ENCODE peak calls at places on chromosome 1, in six cellular contexts. One of them, this sample, is unnamed.

GRCh38 chr1:109383087-109383779 is 14.5 kb downstream of the SORT1 start:
- DNase-seq in GM23248: no peak
- DNase-seq in psoas muscle: no peak
- DNase-seq in esophagus muscularis mucosa: no peak
- DNase-seq in CD8-positive, alpha-beta memory T cell: no peak
- DNase-seq in heart left ventricle: no peak
- DNase-seq in this sample: no peak

GRCh38 chr1:99279525-99279924 is 15.2 kb downstream of the PLPPR4 start:
- DNase-seq in GM23248: no peak
- DNase-seq in psoas muscle: no peak
- DNase-seq in esophagus muscularis mucosa: no peak
- DNase-seq in CD8-positive, alpha-beta memory T cell: no peak
- DNase-seq in heart left ventricle: no peak
- DNase-seq in this sample: no peak

GRCh38 chr1:92822907-92823306 is 8.9 kb upstream of the RPL5 start:
- DNase-seq in GM23248: peak
- DNase-seq in psoas muscle: no peak
- DNase-seq in esophagus muscularis mucosa: no peak
- DNase-seq in CD8-positive, alpha-beta memory T cell: no peak
- DNase-seq in heart left ventricle: no peak
- DNase-seq in this sample: no peak

GRCh38 chr1:9261496-9261895 is 26.9 kb downstream of the H6PD start:
- DNase-seq in GM23248: no peak
- DNase-seq in psoas muscle: no peak
- DNase-seq in esophagus muscularis mucosa: no peak
- DNase-seq in CD8-positive, alpha-beta memory T cell: no peak
- DNase-seq in heart left ventricle: no peak
- DNase-seq in this sample: no peak

GRCh38 chr1:29256979-29257804 is 20.9 kb downstream of the PTPRU start:
- DNase-seq in GM23248: peak
- DNase-seq in psoas muscle: no peak
- DNase-seq in esophagus muscularis mucosa: no peak
- DNase-seq in CD8-positive, alpha-beta memory T cell: no peak
- DNase-seq in heart left ventricle: no peak
- DNase-seq in this sample: no peak

GRCh38 chr1:56557746-56558145 is 21.6 kb downstream of the PLPP3 start:
- DNase-seq in GM23248: no peak
- DNase-seq in psoas muscle: no peak
- DNase-seq in esophagus muscularis mucosa: no peak
- DNase-seq in CD8-positive, alpha-beta memory T cell: no peak
- DNase-seq in heart left ventricle: no peak
- DNase-seq in this sample: no peak

GRCh38 chr1:81681104-81681503 is 119.6 kb upstream of the ADGRL2 start:
- DNase-seq in GM23248: no peak
- DNase-seq in psoas muscle: no peak
- DNase-seq in esophagus muscularis mucosa: no peak
- DNase-seq in CD8-positive, alpha-beta memory T cell: no peak
- DNase-seq in heart left ventricle: no peak
- DNase-seq in this sample: no peak

GRCh38 chr1:234212764-234213406 is 160.4 kb upstream of the COA6 start:
- DNase-seq in GM23248: peak
- DNase-seq in psoas muscle: no peak
- DNase-seq in esophagus muscularis mucosa: peak
- DNase-seq in CD8-positive, alpha-beta memory T cell: no peak
- DNase-seq in heart left ventricle: no peak
- DNase-seq in this sample: no peak

GRCh38 chr1:205147191-205147590 is 25.4 kb upstream of the RBBP5 start:
- DNase-seq in GM23248: peak
- DNase-seq in psoas muscle: no peak
- DNase-seq in esophagus muscularis mucosa: no peak
- DNase-seq in CD8-positive, alpha-beta memory T cell: no peak
- DNase-seq in heart left ventricle: no peak
- DNase-seq in this sample: no peak

GRCh38 chr1:149927056-149927534 is 508 bp downstream of the SF3B4 start:
- DNase-seq in GM23248: peak
- DNase-seq in psoas muscle: no peak
- DNase-seq in esophagus muscularis mucosa: no peak
- DNase-seq in CD8-positive, alpha-beta memory T cell: peak
- DNase-seq in heart left ventricle: no peak
- DNase-seq in this sample: no peak

GRCh38 chr1:183876284-183876683 is 71.4 kb downstream of the RGL1 start:
- DNase-seq in GM23248: peak
- DNase-seq in psoas muscle: no peak
- DNase-seq in esophagus muscularis mucosa: no peak
- DNase-seq in CD8-positive, alpha-beta memory T cell: no peak
- DNase-seq in heart left ventricle: no peak
- DNase-seq in this sample: no peak
- H3K27ac ChIP-seq in GM23248: no peak
- H3K27ac ChIP-seq in psoas muscle: peak
- H3K27ac ChIP-seq in esophagus muscularis mucosa: peak
- H3K27ac ChIP-seq in CD8-positive, alpha-beta memory T cell: no peak
- H3K27ac ChIP-seq in heart left ventricle: peak
- H3K27ac ChIP-seq in this sample: peak

DNA sequence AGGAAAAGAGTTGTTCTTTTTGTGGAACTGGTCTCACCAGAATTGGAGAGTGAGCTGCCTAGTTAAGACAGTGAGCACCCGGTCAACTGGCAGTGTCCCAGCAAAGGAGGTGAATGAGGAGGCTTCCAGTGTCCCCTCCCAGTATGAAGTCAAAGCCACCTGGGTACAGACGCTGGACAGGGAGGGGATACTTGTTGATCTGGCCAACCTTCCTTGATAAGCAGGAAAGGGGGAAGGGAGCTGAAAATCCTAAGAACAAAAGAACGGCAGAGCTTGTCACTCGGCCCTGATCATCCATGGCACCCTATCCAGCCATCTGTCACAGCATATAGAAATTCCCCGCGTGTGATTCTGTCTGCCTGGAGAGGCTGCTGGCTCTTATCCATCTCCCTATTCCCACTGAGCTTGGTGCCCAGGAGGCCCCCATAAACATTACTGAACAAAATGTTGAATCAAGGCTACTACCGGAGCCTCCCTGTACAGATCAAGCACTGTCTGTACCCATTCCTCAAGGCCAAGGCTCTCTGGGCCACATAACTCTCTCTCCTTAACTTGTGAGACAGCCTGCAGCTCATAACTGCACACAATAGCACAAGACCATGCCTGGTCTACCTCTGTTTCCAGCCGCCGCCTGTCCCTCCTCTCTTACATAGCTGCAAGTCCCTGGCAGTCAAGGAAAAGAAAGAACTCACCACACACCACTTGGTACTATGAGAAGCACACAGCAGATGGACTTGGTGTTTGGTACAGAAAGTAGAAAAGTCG is 91.3 kb downstream of the SSBP3 start:
- DNase-seq in GM23248: no peak
- DNase-seq in psoas muscle: no peak
- DNase-seq in esophagus muscularis mucosa: no peak
- DNase-seq in CD8-positive, alpha-beta memory T cell: no peak
- DNase-seq in heart left ventricle: peak
- DNase-seq in this sample: no peak
- H3K4me3 ChIP-seq in GM23248: no peak
- H3K4me3 ChIP-seq in psoas muscle: no peak
- H3K4me3 ChIP-seq in esophagus muscularis mucosa: no peak
- H3K4me3 ChIP-seq in CD8-positive, alpha-beta memory T cell: no peak
- H3K4me3 ChIP-seq in heart left ventricle: no peak
- H3K4me3 ChIP-seq in this sample: no peak

GRCh38 chr1:78760858-78761257 is 111.2 kb downstream of the IFI44 start:
- DNase-seq in GM23248: peak
- DNase-seq in psoas muscle: no peak
- DNase-seq in esophagus muscularis mucosa: no peak
- DNase-seq in CD8-positive, alpha-beta memory T cell: no peak
- DNase-seq in heart left ventricle: no peak
- DNase-seq in this sample: no peak
- H3K27ac ChIP-seq in GM23248: no peak
- H3K27ac ChIP-seq in psoas muscle: no peak
- H3K27ac ChIP-seq in esophagus muscularis mucosa: no peak
- H3K27ac ChIP-seq in CD8-positive, alpha-beta memory T cell: no peak
- H3K27ac ChIP-seq in heart left ventricle: no peak
- H3K27ac ChIP-seq in this sample: no peak

DNA sequence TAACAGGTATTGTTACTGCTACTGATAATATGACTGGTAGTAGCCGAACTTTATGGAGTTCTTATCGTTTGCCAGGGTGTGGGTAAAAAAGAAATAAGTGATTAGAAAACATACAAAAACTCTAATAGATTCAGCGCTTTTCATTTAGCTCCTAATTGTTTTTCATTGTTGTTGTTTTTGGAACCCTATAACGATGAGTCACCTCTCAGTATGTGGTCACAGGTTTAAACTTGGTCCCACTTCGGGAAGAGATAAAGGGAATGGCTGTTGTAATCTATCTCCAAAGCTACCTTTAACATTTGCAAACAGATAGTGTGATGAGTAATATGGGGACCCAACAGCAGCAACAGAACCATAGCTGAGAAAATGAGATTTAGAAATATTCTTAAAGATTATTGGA is 62.7 kb upstream of the BCL10 start:
- DNase-seq in GM23248: peak
- DNase-seq in psoas muscle: no peak
- DNase-seq in esophagus muscularis mucosa: no peak
- DNase-seq in CD8-positive, alpha-beta memory T cell: no peak
- DNase-seq in heart left ventricle: no peak
- DNase-seq in this sample: no peak
- H3K4me3 ChIP-seq in GM23248: no peak
- H3K4me3 ChIP-seq in psoas muscle: peak
- H3K4me3 ChIP-seq in esophagus muscularis mucosa: no peak
- H3K4me3 ChIP-seq in CD8-positive, alpha-beta memory T cell: no peak
- H3K4me3 ChIP-seq in heart left ventricle: no peak
- H3K4me3 ChIP-seq in this sample: no peak

GRCh38 chr1:15191785-15192184 is 38.2 kb downstream of the TMEM51 start:
- DNase-seq in GM23248: no peak
- DNase-seq in psoas muscle: no peak
- DNase-seq in esophagus muscularis mucosa: no peak
- DNase-seq in CD8-positive, alpha-beta memory T cell: no peak
- DNase-seq in heart left ventricle: no peak
- DNase-seq in this sample: no peak
- H3K27ac ChIP-seq in GM23248: no peak
- H3K27ac ChIP-seq in psoas muscle: no peak
- H3K27ac ChIP-seq in esophagus muscularis mucosa: no peak
- H3K27ac ChIP-seq in CD8-positive, alpha-beta memory T cell: no peak
- H3K27ac ChIP-seq in heart left ventricle: no peak
- H3K27ac ChIP-seq in this sample: no peak